ENCODE peak calls at places on chromosome 11, in ten cellular contexts. One of them, this sample, is unnamed.
A peak's percentile ranks its signal among the peaks of the same experiment; 100 is the strongest.

GRCh38 chr11:79438631-79439429 is 2.0 kb downstream of the TENM4 start:
- DNase-seq in tibial nerve: peak; percentile 44
- DNase-seq in mesendoderm: peak; percentile 75
- DNase-seq in body of pancreas: peak; percentile 24
- DNase-seq in right lobe of liver: no peak
- DNase-seq in mammary epithelial cell: peak; percentile 51
- DNase-seq in cardiac muscle cell: peak; percentile 16
- DNase-seq in ovary: peak; percentile 65
- DNase-seq in effector memory CD4-positive, alpha-beta T cell: no peak
- DNase-seq in psoas muscle: peak; percentile 48
- DNase-seq in this sample: peak; percentile 27

GRCh38 chr11:75174781-75175370 is 24.0 kb downstream of the SLCO2B1 start:
- DNase-seq in cardiac muscle cell: no peak
- DNase-seq in right lobe of liver: no peak
- DNase-seq in mammary epithelial cell: no peak
- DNase-seq in effector memory CD4-positive, alpha-beta T cell: no peak
- DNase-seq in ovary: peak; percentile 77
- DNase-seq in mesendoderm: no peak
- DNase-seq in psoas muscle: no peak
- DNase-seq in tibial nerve: peak; percentile 56
- DNase-seq in body of pancreas: no peak
- DNase-seq in this sample: no peak

GRCh38 chr11:7688238-7688826 is 15.0 kb upstream of the CYB5R2 start:
- DNase-seq in effector memory CD4-positive, alpha-beta T cell: no peak
- DNase-seq in mesendoderm: peak; percentile 65
- DNase-seq in body of pancreas: no peak
- DNase-seq in right lobe of liver: no peak
- DNase-seq in tibial nerve: no peak
- DNase-seq in mammary epithelial cell: peak; percentile 20
- DNase-seq in cardiac muscle cell: peak; percentile 54
- DNase-seq in ovary: no peak
- DNase-seq in psoas muscle: no peak
- DNase-seq in this sample: no peak

GRCh38 chr11:28715726-28716125 is 607.5 kb downstream of the METTL15 start:
- DNase-seq in cardiac muscle cell: no peak
- DNase-seq in mammary epithelial cell: no peak
- DNase-seq in tibial nerve: no peak
- DNase-seq in body of pancreas: no peak
- DNase-seq in right lobe of liver: no peak
- DNase-seq in psoas muscle: no peak
- DNase-seq in ovary: no peak
- DNase-seq in effector memory CD4-positive, alpha-beta T cell: no peak
- DNase-seq in mesendoderm: no peak
- DNase-seq in this sample: no peak

GRCh38 chr11:132064987-132065620 is 694.7 kb downstream of the NTM start:
- DNase-seq in body of pancreas: no peak
- DNase-seq in mammary epithelial cell: peak; percentile 98
- DNase-seq in effector memory CD4-positive, alpha-beta T cell: no peak
- DNase-seq in tibial nerve: no peak
- DNase-seq in mesendoderm: no peak
- DNase-seq in ovary: no peak
- DNase-seq in cardiac muscle cell: peak; percentile 95
- DNase-seq in right lobe of liver: no peak
- DNase-seq in psoas muscle: no peak
- DNase-seq in this sample: no peak

GRCh38 chr11:11409916-11410315 is 56.9 kb upstream of the CSNK2A3 start:
- DNase-seq in mammary epithelial cell: no peak
- DNase-seq in effector memory CD4-positive, alpha-beta T cell: no peak
- DNase-seq in cardiac muscle cell: no peak
- DNase-seq in mesendoderm: no peak
- DNase-seq in body of pancreas: no peak
- DNase-seq in tibial nerve: no peak
- DNase-seq in psoas muscle: no peak
- DNase-seq in right lobe of liver: no peak
- DNase-seq in ovary: peak; percentile 64
- DNase-seq in this sample: no peak

GRCh38 chr11:74710291-74710938 is 20.8 kb downstream of the CHRDL2 start:
- DNase-seq in tibial nerve: no peak
- DNase-seq in mammary epithelial cell: no peak
- DNase-seq in body of pancreas: no peak
- DNase-seq in right lobe of liver: no peak
- DNase-seq in mesendoderm: peak; percentile 71
- DNase-seq in ovary: no peak
- DNase-seq in effector memory CD4-positive, alpha-beta T cell: no peak
- DNase-seq in cardiac muscle cell: peak; percentile 87
- DNase-seq in psoas muscle: no peak
- DNase-seq in this sample: no peak

GRCh38 chr11:76810151-76810853 is 27.1 kb downstream of the TSKU start:
- DNase-seq in body of pancreas: no peak
- DNase-seq in right lobe of liver: no peak
- DNase-seq in effector memory CD4-positive, alpha-beta T cell: no peak
- DNase-seq in mammary epithelial cell: peak; percentile 56
- DNase-seq in ovary: peak; percentile 33
- DNase-seq in mesendoderm: no peak
- DNase-seq in psoas muscle: no peak
- DNase-seq in cardiac muscle cell: peak; percentile 59
- DNase-seq in tibial nerve: peak; percentile 70
- DNase-seq in this sample: peak; percentile 81

GRCh38 chr11:9039194-9039593 is 35.4 kb upstream of the NRIP3 start:
- DNase-seq in right lobe of liver: no peak
- DNase-seq in psoas muscle: no peak
- DNase-seq in tibial nerve: no peak
- DNase-seq in mesendoderm: no peak
- DNase-seq in effector memory CD4-positive, alpha-beta T cell: no peak
- DNase-seq in mammary epithelial cell: peak; percentile 51
- DNase-seq in cardiac muscle cell: peak; percentile 41
- DNase-seq in body of pancreas: no peak
- DNase-seq in ovary: no peak
- DNase-seq in this sample: no peak

GRCh38 chr11:46611526-46612304 is 5.3 kb downstream of the HARBI1 start:
- DNase-seq in tibial nerve: no peak
- DNase-seq in ovary: no peak
- DNase-seq in body of pancreas: no peak
- DNase-seq in effector memory CD4-positive, alpha-beta T cell: no peak
- DNase-seq in right lobe of liver: no peak
- DNase-seq in mammary epithelial cell: no peak
- DNase-seq in cardiac muscle cell: no peak
- DNase-seq in psoas muscle: no peak
- DNase-seq in mesendoderm: no peak
- DNase-seq in this sample: peak; percentile 31
- H3K4me1 ChIP-seq in tibial nerve: peaks cover 20% of the 10 kb centered on the region
- H3K4me1 ChIP-seq in ovary: no peaks in the 10 kb centered on the region
- H3K4me1 ChIP-seq in body of pancreas: peaks cover 31% of the 10 kb centered on the region
- H3K4me1 ChIP-seq in effector memory CD4-positive, alpha-beta T cell: peaks cover 4% of the 10 kb centered on the region
- H3K4me1 ChIP-seq in right lobe of liver: peaks cover 4% of the 10 kb centered on the region
- H3K4me1 ChIP-seq in mammary epithelial cell: peaks cover 6% of the 10 kb centered on the region
- H3K4me1 ChIP-seq in cardiac muscle cell: peaks cover 10% of the 10 kb centered on the region
- H3K4me1 ChIP-seq in psoas muscle: peaks cover 12% of the 10 kb centered on the region
- H3K4me1 ChIP-seq in mesendoderm: no peaks in the 10 kb centered on the region
- H3K4me1 ChIP-seq in this sample: peaks cover 6% of the 10 kb centered on the region

DNA sequence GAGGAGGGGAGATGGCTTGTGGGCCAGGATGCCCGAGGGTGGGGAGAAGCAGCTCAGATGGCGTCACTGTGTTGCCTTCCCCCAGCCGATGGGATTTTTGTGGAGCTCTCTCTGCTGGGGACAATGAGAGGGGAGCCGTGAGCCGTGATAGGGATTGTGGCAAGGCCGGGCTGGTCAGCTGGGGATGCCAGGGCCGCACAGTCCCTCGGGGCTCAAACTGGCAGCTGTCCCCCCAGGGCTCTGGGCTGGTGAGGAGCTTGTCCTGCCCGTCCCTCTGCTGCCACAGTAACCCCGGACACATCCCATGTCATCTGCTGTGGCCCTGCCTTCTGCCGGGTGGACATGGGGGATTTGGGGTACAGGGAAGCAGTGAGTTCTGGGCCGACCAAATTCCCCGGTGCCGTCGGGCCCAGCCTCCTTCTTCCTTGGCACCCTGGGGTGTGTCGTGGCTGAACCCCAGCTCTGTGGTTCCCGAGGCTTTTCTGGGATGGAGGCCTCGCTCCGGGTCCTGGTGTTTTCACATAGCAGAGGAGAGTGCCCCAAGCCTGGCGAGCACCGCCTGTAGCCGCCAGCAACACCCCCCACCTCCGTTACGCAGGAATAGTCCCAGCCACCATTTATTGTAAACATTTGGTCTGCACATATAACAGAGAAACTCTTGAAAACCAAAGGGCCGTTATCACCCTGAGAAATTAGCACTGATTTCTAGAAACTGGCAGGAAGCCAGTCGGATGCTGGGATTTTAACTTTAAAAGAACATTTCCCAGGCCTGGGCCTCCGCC is 9.8 kb downstream of the BRSK2 start:
- DNase-seq in ovary: no peak
- DNase-seq in psoas muscle: peak; percentile 43
- DNase-seq in body of pancreas: no peak
- DNase-seq in cardiac muscle cell: no peak
- DNase-seq in mammary epithelial cell: no peak
- DNase-seq in effector memory CD4-positive, alpha-beta T cell: no peak
- DNase-seq in mesendoderm: no peak
- DNase-seq in tibial nerve: no peak
- DNase-seq in right lobe of liver: no peak
- DNase-seq in this sample: no peak
- H3K4me1 ChIP-seq in ovary: peaks cover 2% of the 10 kb centered on the region
- H3K4me1 ChIP-seq in psoas muscle: no peaks in the 10 kb centered on the region
- H3K4me1 ChIP-seq in body of pancreas: peaks cover 42% of the 10 kb centered on the region
- H3K4me1 ChIP-seq in cardiac muscle cell: no peaks in the 10 kb centered on the region
- H3K4me1 ChIP-seq in mammary epithelial cell: no peaks in the 10 kb centered on the region
- H3K4me1 ChIP-seq in effector memory CD4-positive, alpha-beta T cell: no peaks in the 10 kb centered on the region
- H3K4me1 ChIP-seq in mesendoderm: no peaks in the 10 kb centered on the region
- H3K4me1 ChIP-seq in tibial nerve: peaks cover 54% of the 10 kb centered on the region
- H3K4me1 ChIP-seq in right lobe of liver: no peaks in the 10 kb centered on the region
- H3K4me1 ChIP-seq in this sample: no peaks in the 10 kb centered on the region

DNA sequence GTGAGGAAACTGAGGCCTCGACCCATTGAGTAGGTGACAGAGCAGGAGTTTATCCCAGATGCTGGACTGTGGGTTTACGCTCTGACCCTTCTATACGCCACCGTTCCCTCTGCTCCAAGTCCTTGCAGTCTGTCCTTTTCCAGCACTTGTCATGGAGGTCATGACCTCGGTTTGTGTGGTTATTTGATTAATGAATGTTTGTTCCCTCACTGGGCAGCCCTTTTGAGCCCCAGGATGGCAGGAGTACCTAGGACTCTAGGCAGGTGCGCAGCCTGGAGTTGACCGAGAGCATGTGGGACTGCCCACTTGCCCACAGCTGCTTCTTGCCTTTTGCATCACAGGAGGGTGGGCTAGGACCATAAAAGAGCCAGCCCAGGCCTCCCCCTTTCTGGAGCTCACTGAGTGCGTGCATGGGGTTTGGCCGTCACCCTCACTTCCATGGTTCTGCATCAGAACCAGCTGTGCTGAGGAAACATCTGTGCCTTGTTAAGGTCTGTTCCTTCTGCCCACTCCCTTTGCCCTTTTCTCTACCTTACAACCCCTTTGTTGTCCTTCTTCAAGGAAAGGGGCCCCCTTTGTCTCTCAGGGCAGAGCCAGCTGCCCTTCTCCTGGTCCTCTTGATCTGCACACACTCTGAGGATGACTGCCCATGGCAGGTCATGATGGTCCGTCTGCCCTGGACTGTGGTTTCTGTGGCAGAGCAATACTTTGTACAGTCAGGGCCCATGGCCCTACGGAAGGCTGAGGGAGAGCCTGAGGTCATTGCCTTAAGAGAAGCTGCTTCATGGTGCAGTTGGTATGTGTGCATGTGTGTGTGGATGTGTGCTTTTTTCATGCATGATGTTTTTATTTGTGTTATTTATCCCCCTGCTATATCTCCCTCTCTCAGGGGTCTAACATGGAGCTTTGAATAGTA is 38.2 kb downstream of the BMAL1 start:
- DNase-seq in right lobe of liver: no peak
- DNase-seq in ovary: no peak
- DNase-seq in cardiac muscle cell: no peak
- DNase-seq in mesendoderm: no peak
- DNase-seq in effector memory CD4-positive, alpha-beta T cell: no peak
- DNase-seq in tibial nerve: no peak
- DNase-seq in psoas muscle: no peak
- DNase-seq in mammary epithelial cell: no peak
- DNase-seq in body of pancreas: no peak
- DNase-seq in this sample: no peak
- H3K4me1 ChIP-seq in right lobe of liver: peaks cover 44% of the 10 kb centered on the region
- H3K4me1 ChIP-seq in ovary: peaks cover 33% of the 10 kb centered on the region
- H3K4me1 ChIP-seq in cardiac muscle cell: peaks cover 7% of the 10 kb centered on the region
- H3K4me1 ChIP-seq in mesendoderm: no peaks in the 10 kb centered on the region
- H3K4me1 ChIP-seq in effector memory CD4-positive, alpha-beta T cell: peaks cover 39% of the 10 kb centered on the region
- H3K4me1 ChIP-seq in tibial nerve: peaks cover 70% of the 10 kb centered on the region
- H3K4me1 ChIP-seq in psoas muscle: peaks cover 83% of the 10 kb centered on the region
- H3K4me1 ChIP-seq in mammary epithelial cell: peaks cover 45% of the 10 kb centered on the region
- H3K4me1 ChIP-seq in body of pancreas: peaks cover 21% of the 10 kb centered on the region
- H3K4me1 ChIP-seq in this sample: peaks cover 14% of the 10 kb centered on the region

GRCh38 chr11:34343153-34343552 is 14.7 kb downstream of the ABTB2 start:
- DNase-seq in ovary: no peak
- DNase-seq in tibial nerve: no peak
- DNase-seq in psoas muscle: no peak
- DNase-seq in body of pancreas: no peak
- DNase-seq in effector memory CD4-positive, alpha-beta T cell: no peak
- DNase-seq in cardiac muscle cell: peak; percentile 88
- DNase-seq in mammary epithelial cell: peak; percentile 81
- DNase-seq in right lobe of liver: no peak
- DNase-seq in mesendoderm: no peak
- DNase-seq in this sample: no peak
- H3K4me1 ChIP-seq in ovary: peaks cover 19% of the 10 kb centered on the region
- H3K4me1 ChIP-seq in tibial nerve: peaks cover 63% of the 10 kb centered on the region
- H3K4me1 ChIP-seq in psoas muscle: peaks cover 71% of the 10 kb centered on the region
- H3K4me1 ChIP-seq in body of pancreas: peaks cover 24% of the 10 kb centered on the region
- H3K4me1 ChIP-seq in effector memory CD4-positive, alpha-beta T cell: no peaks in the 10 kb centered on the region
- H3K4me1 ChIP-seq in cardiac muscle cell: peaks cover 46% of the 10 kb centered on the region
- H3K4me1 ChIP-seq in mammary epithelial cell: peaks cover 37% of the 10 kb centered on the region
- H3K4me1 ChIP-seq in right lobe of liver: peaks cover 66% of the 10 kb centered on the region
- H3K4me1 ChIP-seq in mesendoderm: no peaks in the 10 kb centered on the region
- H3K4me1 ChIP-seq in this sample: peaks cover 15% of the 10 kb centered on the region

DNA sequence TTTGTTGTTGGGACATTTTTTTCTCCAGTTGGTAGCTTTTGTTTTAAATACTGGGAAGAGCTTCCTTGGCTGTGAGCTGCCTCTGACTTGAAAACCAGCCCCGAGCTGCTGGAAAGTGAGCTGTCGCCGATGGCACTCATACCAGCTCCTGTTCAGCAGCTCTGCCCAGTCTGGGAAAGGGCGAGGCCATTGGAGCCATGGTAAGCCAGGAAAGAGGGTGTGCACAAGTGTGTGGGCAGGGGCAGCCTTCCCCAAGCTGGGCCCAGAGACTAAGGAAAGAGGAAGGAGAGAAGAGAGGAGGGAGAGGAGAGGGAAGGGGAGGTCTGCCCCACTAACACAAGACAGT is 3.2 kb upstream of the FLI1 start:
- DNase-seq in psoas muscle: no peak
- DNase-seq in mesendoderm: peak; percentile 42
- DNase-seq in effector memory CD4-positive, alpha-beta T cell: no peak
- DNase-seq in ovary: no peak
- DNase-seq in tibial nerve: no peak
- DNase-seq in cardiac muscle cell: no peak
- DNase-seq in mammary epithelial cell: no peak
- DNase-seq in body of pancreas: no peak
- DNase-seq in right lobe of liver: no peak
- DNase-seq in this sample: no peak
- H3K4me1 ChIP-seq in psoas muscle: peaks cover 24% of the 10 kb centered on the region
- H3K4me1 ChIP-seq in mesendoderm: peaks cover 13% of the 10 kb centered on the region
- H3K4me1 ChIP-seq in effector memory CD4-positive, alpha-beta T cell: peaks cover 31% of the 10 kb centered on the region
- H3K4me1 ChIP-seq in ovary: peaks cover 4% of the 10 kb centered on the region
- H3K4me1 ChIP-seq in tibial nerve: peaks cover 84% of the 10 kb centered on the region
- H3K4me1 ChIP-seq in cardiac muscle cell: peaks cover 17% of the 10 kb centered on the region
- H3K4me1 ChIP-seq in mammary epithelial cell: peaks cover 14% of the 10 kb centered on the region
- H3K4me1 ChIP-seq in body of pancreas: peaks cover 59% of the 10 kb centered on the region
- H3K4me1 ChIP-seq in right lobe of liver: peaks cover 8% of the 10 kb centered on the region
- H3K4me1 ChIP-seq in this sample: peaks cover 11% of the 10 kb centered on the region